ENCODE peak calls at places on chromosome 17, in five cellular contexts. E is heart left ventricle, I is PC-9, K is adrenal gland, T is colonic mucosa. L is an unnamed sample. For H3K36me3, the result is how much of the 10 kb centered on the place peaks cover.

GRCh38 chr17:31580331-31581021 is 189.0 kb downstream of the RAB11FIP4 start:
- DNase-seq in E (no peak), I (peak), K (no peak), T (no peak), L (no peak)

GRCh38 chr17:46783031-46783593 is 35.4 kb downstream of the WNT3 start:
- DNase-seq in E (no peak), I (no peak), K (no peak), T (peak), L (no peak)

GRCh38 chr17:74736423-74737298 is at the start of gene RAB37:
- DNase-seq in E (no peak), I (no peak), K (peak), T (peak), L (no peak)

GRCh38 chr17:17757391-17757791 is 76.1 kb downstream of the RAI1 start:
- DNase-seq in E (no peak), I (no peak), K (no peak), T (no peak), L (no peak)

GRCh38 chr17:6495450-6496115 is 51.3 kb downstream of the PIMREG start:
- DNase-seq in E (no peak), I (no peak), K (no peak), T (no peak), L (no peak)

GRCh38 chr17:59105852-59106462 is 723 bp downstream of the TRIM37 start:
- DNase-seq in E (peak), I (peak), K (peak), T (peak), L (no peak)

GRCh38 chr17:27390540-27390939 is 65.7 kb upstream of the KSR1 start:
- DNase-seq in E (no peak), I (no peak), K (no peak), T (no peak), L (no peak)

GRCh38 chr17:57271821-57272220 is 15.5 kb downstream of the MSI2 start:
- DNase-seq in E (no peak), I (no peak), K (no peak), T (no peak), L (no peak)

GRCh38 chr17:75457047-75457654 is 716 bp downstream of the TMEM94 start:
- DNase-seq in E (no peak), I (no peak), K (peak), T (peak), L (no peak)

GRCh38 chr17:63425478-63425877 is 20.6 kb downstream of the CYB561 start:
- DNase-seq in E (peak), I (no peak), K (peak), T (peak), L (no peak)

GRCh38 chr17:6677158-6677831 is 25.7 kb downstream of the C17orf100 start:
- DNase-seq in E (no peak), I (no peak), K (no peak), T (no peak), L (no peak)

GRCh38 chr17:35790826-35791225 is 4.6 kb downstream of the MMP28 start:
- DNase-seq in E (no peak), I (no peak), K (no peak), T (no peak), L (no peak)

GRCh38 chr17:17763734-17764133 is 73.1 kb downstream of the SREBF1 start:
- DNase-seq in E (no peak), I (no peak), K (no peak), T (no peak), L (no peak)

GRCh38 chr17:22131740-22132139 is 439.4 kb downstream of the KCNJ18 start:
- DNase-seq in E (no peak), I (no peak), K (no peak), T (no peak), L (no peak)

GRCh38 chr17:50850640-50851039 is 15.3 kb downstream of the WFIKKN2 start:
- DNase-seq in E (no peak), I (no peak), K (no peak), T (no peak), L (no peak)

GRCh38 chr17:30597776-30598288 is 120.6 kb downstream of the GOSR1 start:
- DNase-seq in E (no peak), I (no peak), K (no peak), T (no peak), L (no peak)

GRCh38 chr17:65000798-65001197 is 55.7 kb downstream of the GNA13 start:
- DNase-seq in E (no peak), I (no peak), K (no peak), T (no peak), L (no peak)

GRCh38 chr17:55285340-55286301 is 20.9 kb downstream of the HLF start:
- DNase-seq in E (peak), I (no peak), K (peak), T (peak), L (no peak)

GRCh38 chr17:72192409-72193192 is 71.8 kb downstream of the SOX9 start:
- DNase-seq in E (no peak), I (peak), K (no peak), T (no peak), L (peak)

GRCh38 chr17:75535119-75535537 is 9.6 kb downstream of the LLGL2 start:
- DNase-seq in E (no peak), I (no peak), K (no peak), T (peak), L (no peak)

GRCh38 chr17:58783380-58783779 is 27.7 kb downstream of the PPM1E start:
- DNase-seq in E (no peak), I (no peak), K (no peak), T (no peak), L (no peak)

DNA sequence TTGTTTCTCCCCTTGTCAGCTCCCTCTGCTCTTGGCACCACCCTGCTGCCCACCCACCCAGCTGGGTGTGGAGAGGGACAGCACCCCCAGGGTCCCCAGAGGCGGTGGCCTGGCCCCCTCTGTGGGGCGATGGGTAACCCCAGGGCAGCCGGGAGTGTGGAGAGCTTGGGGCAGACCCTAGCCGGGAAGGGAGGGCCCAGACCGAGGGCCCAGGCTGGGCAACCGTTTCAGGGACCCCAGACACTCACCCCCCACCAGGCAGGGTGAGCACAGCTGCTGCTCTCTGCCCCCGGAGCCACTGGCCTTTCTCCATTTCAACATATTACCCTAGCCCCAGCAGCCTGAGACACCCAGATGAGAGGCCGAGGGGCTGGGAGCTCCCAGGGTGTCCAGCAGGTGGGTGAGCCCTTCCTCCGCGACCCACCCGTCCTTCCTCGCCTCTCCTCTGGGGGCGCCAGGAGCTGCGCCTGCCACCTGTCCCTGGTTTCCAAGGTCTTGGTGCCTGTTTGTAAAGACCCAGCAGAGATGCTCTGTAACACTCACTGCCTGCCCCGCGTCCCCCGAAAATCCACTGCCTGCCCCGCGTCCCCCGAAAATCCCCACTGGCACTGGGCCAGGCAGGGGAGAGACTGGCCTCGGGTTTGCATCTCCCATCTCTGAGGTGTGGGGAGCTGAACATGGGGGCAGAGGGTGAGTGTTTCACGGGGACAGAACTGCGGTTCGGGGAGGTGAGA is 45.4 kb downstream of the BAHCC1 start:
- DNase-seq in E (no peak), I (no peak), K (no peak), T (no peak), L (no peak)
- TF ChIP-seq CTCF in E (peak), I (peak), K (peak), T (no peak), L (peak)

DNA sequence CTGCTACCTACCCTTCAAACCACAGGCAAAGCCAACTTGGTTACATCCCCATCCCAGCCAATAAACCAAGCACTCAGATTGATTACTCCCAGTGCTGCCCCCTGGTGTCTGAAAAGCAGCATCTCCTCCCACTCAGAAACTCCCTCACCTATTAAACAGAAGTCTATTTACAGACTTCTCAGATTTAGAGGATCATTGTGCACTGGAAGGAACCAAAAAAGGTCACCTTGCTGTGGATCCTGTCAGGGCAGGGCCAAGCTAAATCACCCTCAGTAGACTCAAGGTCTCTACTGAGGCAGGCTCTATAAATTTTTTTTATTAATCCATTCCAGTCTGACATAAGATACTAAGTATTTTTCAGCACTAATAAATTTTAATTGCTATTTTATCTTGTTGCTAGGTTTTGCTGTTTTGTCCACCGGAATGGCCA is 17.6 kb downstream of the HIGD1B start:
- DNase-seq in E (no peak), I (peak), K (peak), T (peak), L (peak)
- H3K36me3 ChIP-seq in E (under half), I (under half), K (half or more), T (under half), L (under half)

GRCh38 chr17:16287563-16288027 is 65.7 kb downstream of the CENPV start:
- DNase-seq in E (no peak), I (peak), K (no peak), T (peak), L (no peak)
- H3K4me3 ChIP-seq in E (peak), I (peak), K (no peak), T (no peak), L (no peak)

DNA sequence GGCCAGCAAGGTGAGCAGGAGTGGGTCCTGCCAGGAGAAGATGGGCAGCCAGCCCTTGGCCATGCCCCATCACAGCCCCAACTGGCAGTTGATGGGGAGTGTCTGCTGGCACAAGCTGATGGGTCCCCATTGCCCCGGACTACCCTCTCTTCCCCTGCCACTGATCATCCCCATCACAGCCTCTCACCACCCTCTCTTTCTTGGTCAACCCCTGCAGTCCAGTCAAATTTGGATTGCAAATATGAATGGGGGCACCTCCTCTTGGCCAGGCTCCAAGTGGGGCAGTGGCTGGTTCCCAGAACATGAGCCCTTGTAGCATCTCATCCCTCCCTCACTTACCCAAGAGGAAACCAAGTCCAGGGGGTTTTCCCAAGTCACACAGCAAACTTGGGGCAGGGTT is 17.4 kb downstream of the SEZ6 start:
- DNase-seq in E (peak), I (no peak), K (no peak), T (no peak), L (no peak)
- TF ChIP-seq CTCF in E (no peak), I (no peak), K (no peak), T (no peak), L (no peak)

GRCh38 chr17:40559954-40560591 is 5.2 kb downstream of the CCR7 start:
- DNase-seq in E (peak), I (peak), K (peak), T (peak), L (peak)

GRCh38 chr17:40560592-40561293 is 4.5 kb downstream of the CCR7 start:
- DNase-seq in E (no peak), I (no peak), K (no peak), T (peak), L (peak)

GRCh38 chr17:40558651-40559015 is 6.6 kb downstream of the CCR7 start:
- DNase-seq in E (no peak), I (no peak), K (no peak), T (no peak), L (no peak)

GRCh38 chr17:40558300-40558584 is 7.0 kb downstream of the CCR7 start:
- DNase-seq in E (no peak), I (no peak), K (no peak), T (no peak), L (no peak)

DNA sequence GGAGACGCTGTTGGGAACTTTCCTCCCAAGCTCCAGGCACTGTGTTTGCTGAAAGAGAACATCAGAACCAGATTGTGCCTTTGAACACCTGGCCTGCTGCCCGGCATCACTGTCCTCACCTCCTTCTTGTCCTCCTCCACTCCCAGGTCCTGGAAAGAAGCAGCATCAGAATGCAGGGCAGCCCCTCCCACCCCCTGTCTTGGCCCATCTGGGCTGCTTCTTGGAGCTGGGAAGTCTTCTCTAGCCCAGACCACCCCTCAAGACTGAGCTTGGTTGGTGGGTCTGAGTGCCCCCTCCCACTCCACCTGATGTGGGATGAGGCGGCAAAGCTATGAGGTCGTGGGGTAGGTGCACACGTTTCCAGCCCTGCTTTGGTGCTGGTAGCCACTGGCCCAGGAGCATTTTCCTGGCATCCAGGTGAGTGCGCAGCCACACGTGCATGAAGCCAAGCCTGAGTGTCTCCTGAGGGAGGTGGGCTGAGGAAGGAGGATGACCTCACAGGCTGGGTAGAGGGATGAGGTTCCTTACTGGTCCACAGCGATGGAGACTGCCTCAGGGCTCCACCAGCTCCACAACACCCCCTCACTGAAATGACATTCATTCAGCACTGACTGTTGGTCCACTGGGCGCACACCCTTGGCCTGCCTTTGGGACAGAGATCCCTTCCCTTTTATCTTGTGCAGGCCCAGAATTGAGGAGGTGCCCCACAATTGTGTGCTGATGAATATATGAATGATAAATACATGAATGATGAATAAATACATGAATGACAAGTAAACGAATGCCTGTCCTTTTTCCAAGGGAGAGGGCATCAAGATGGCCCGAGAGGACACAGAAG is 6.0 kb downstream of the CCR7 start:
- DNase-seq in E (no peak), I (no peak), K (no peak), T (no peak), L (no peak)
- H3K36me3 ChIP-seq in E (under half), I (under half), K (under half), T (under half), L (under half)

DNA sequence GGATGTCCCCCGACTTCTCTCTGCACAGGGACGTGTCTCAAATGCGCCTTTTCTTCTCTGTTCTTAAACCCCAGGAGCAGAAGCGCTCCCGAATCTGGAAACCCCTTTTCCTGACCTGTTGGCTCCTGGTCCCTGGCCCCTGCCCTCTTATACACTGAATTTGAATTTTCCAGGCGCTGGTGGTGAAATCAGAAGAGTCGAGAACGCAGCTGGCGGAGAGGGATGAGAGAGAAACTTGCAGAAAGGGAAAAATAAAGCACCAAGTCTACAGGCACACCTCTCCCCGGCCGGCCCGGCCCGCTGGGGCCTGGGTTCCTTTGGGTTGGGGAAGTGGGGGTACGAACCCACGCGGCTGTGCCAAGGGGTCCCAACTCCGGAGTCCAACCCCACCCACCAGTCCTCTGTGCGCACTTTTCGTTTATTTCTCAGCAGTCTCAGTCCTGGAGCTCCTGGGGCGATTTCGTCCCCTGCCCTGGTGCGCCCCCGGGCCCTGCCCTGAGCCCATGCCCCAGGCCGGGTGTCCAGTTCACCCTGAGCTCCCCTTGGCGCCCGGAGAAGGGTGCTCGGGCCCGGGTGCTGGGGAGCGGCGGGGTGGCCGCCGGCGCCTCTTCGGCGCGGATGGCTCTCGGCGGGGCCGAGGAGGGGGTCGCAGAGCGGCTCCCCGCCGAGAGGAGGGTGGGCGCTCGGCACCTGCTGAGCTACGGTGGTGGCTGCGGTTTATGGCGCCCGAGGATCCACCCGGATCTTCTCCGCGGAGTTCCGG is 15.5 kb upstream of the CBX8 start:
- DNase-seq in E (no peak), I (no peak), K (no peak), T (no peak), L (no peak)
- H3K4me3 ChIP-seq in E (peak), I (peak), K (no peak), T (no peak), L (no peak)

DNA sequence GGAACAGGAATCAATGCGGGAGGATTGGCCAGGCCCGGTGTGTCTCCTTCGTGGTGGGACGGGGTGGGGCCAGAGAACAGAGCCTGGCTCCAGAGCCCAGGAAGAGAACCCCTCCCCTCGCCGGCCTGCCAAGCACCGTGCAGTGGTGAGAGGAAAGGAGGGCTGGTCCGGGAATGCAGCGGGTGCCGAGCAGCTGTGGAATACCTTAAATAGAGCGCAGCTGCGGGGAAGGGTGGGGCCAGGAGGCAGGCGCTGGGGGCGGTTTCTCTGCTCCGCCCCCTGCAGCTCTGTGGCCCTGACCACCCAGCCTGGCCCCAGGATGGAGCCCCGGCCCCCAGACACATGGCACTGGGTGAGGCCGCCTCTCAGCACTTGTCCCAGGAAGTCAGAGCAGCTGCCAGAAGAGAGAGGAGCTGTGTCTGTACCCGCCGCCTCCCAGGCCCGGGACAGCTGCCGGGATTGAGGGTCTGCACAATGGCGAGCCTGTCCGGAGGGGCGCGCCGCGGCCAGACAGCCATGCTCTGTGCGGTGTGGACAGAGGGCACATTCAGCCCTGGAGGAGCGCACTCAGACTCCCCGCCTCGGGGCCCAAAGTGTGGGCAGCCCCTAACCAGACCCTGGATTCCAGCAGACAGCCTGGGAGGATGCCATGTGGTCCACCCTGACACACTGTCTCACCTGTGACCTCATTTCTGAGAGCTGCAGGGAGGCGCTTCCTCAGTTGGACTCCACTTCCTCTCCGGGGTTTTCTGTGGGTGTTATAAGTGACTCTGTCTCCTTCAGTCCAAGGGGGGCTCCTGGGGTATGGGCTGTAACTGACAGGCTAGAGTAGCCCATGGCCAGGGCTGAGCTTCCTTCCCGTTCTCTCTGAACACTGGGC is 268.8 kb downstream of the SEC14L1 start:
- DNase-seq in E (peak), I (no peak), K (no peak), T (peak), L (no peak)
- TF ChIP-seq CTCF in E (no peak), I (no peak), K (no peak), T (no peak), L (no peak)

L was measured in kidney epithelial cell.